ENCODE peak calls at places on chromosomes 7 and 10, in five cellular contexts. X, F, W, M and N are unnamed samples.

GRCh38 chr7:91212592-91212991 is 51.6 kb upstream of the FZD1 start:
- DNase-seq in X (no peak), F (peak; percentile 62), W (no peak), M (peak; percentile 44), N (peak; percentile 48)

GRCh38 chr10:30437039-30437781 is 3.2 kb downstream of the MAP3K8 start:
- DNase-seq in X (peak; percentile 17), F (peak; percentile 84), W (no peak), M (peak; percentile 81), N (peak; percentile 73)

GRCh38 chr10:71684356-71685173 is 35.0 kb downstream of the C10orf105 start:
- DNase-seq in X (peak; percentile 55), F (no peak), W (no peak), M (no peak), N (no peak)

GRCh38 chr7:49670991-49671390 is 102.4 kb upstream of the VWC2 start:
- DNase-seq in X (no peak), F (no peak), W (no peak), M (peak; percentile 1), N (peak; percentile 1)

GRCh38 chr10:22705534-22705933 is 8.8 kb downstream of the PIP4K2A start:
- DNase-seq in X (no peak), F (no peak), W (no peak), M (no peak), N (no peak)

GRCh38 chr7:44969049-44969700 is 9.6 kb downstream of the MYO1G start:
- DNase-seq in X (no peak), F (no peak), W (no peak), M (no peak), N (no peak)

GRCh38 chr10:74917481-74918077 is 91.2 kb downstream of the KAT6B start:
- DNase-seq in X (no peak), F (peak; percentile 82), W (no peak), M (peak; percentile 76), N (peak; percentile 88)

GRCh38 chr10:27661511-27662286 is 83.9 kb downstream of the MKX start:
- DNase-seq in X (no peak), F (no peak), W (no peak), M (peak; percentile 61), N (peak; percentile 7)

GRCh38 chr10:72259491-72260214 is 14.1 kb upstream of the DDIT4 start:
- DNase-seq in X (no peak), F (peak; percentile 81), W (no peak), M (peak; percentile 88), N (peak; percentile 74)

GRCh38 chr7:95028683-95029082 is 121.3 kb downstream of the PPP1R9A start:
- DNase-seq in X (no peak), F (no peak), W (no peak), M (no peak), N (no peak)

GRCh38 chr10:20623561-20623960 is 273.6 kb downstream of the NEBL start:
- DNase-seq in X (no peak), F (no peak), W (no peak), M (no peak), N (no peak)

GRCh38 chr10:80165173-80165572 is 32.6 kb downstream of the PLAC9 start:
- DNase-seq in X (no peak), F (peak; percentile 60), W (no peak), M (peak; percentile 56), N (peak; percentile 73)

GRCh38 chr10:84540022-84540616 is 211.7 kb downstream of the CCSER2 start:
- DNase-seq in X (no peak), F (peak; percentile 75), W (no peak), M (peak; percentile 70), N (peak; percentile 93)

GRCh38 chr10:12540341-12540781 is 191.0 kb downstream of the CAMK1D start:
- DNase-seq in X (no peak), F (no peak), W (no peak), M (peak; percentile 5), N (no peak)

GRCh38 chr10:99598781-99599481 is 21.3 kb downstream of the SLC25A28 start:
- DNase-seq in X (no peak), F (no peak), W (no peak), M (peak; percentile 24), N (peak; percentile 4)

GRCh38 chr10:71367279-71367678 is 29.4 kb upstream of the CDH23 start:
- DNase-seq in X (peak; percentile 14), F (no peak), W (no peak), M (peak; percentile 17), N (no peak)

GRCh38 chr7:131010029-131010705 is 276.2 kb upstream of the KLF14 start:
- DNase-seq in X (peak; percentile 46), F (no peak), W (no peak), M (no peak), N (no peak)

GRCh38 chr7:40800771-40801170 is 666.0 kb downstream of the SUGCT start:
- DNase-seq in X (no peak), F (no peak), W (no peak), M (no peak), N (no peak)

GRCh38 chr7:114317450-114318098 is 97.0 kb upstream of the FOXP2 start:
- DNase-seq in X (no peak), F (no peak), W (no peak), M (no peak), N (no peak)

GRCh38 chr7:47581442-47581820 is 480 bp downstream of the TNS3 start:
- DNase-seq in X (no peak), F (peak; percentile 19), W (no peak), M (no peak), N (peak; percentile 18)

GRCh38 chr7:47579458-47579857 is 2.5 kb downstream of the TNS3 start:
- DNase-seq in X (no peak), F (peak; percentile 24), W (no peak), M (no peak), N (no peak)

GRCh38 chr7:47580811-47581331 is 1.0 kb downstream of the TNS3 start:
- DNase-seq in X (no peak), F (peak; percentile 32), W (no peak), M (no peak), N (no peak)

GRCh38 chr7:47578581-47579270 is 3.2 kb downstream of the TNS3 start:
- DNase-seq in X (no peak), F (peak; percentile 82), W (no peak), M (peak; percentile 69), N (no peak)

GRCh38 chr7:47580175-47580701 is 1.7 kb downstream of the TNS3 start:
- DNase-seq in X (no peak), F (peak; percentile 38), W (no peak), M (no peak), N (peak; percentile 66)
- H3K4me3 ChIP-seq in X (no peak overlapping the region), F (peak overlapping the region; percentile 93), W (no peak overlapping the region), M (peak overlapping the region; percentile 60), N (peak overlapping the region; percentile 92)

GRCh38 chr7:39468841-39469240 is 97.4 kb upstream of the YAE1 start:
- DNase-seq in X (no peak), F (no peak), W (no peak), M (no peak), N (no peak)
- H3K4me3 ChIP-seq in X (no peak overlapping the region), F (no peak overlapping the region), W (no peak overlapping the region), M (no peak overlapping the region), N (no peak overlapping the region)

GRCh38 chr7:151083071-151083823 is at the start of gene TMUB1:
- DNase-seq in X (peak; percentile 74), F (no peak), W (peak; percentile 89), M (peak; percentile 43), N (peak; percentile 61)

GRCh38 chr7:151086802-151087246 is 549 bp downstream of the AGAP3 start:
- DNase-seq in X (peak; percentile 22), F (no peak), W (no peak), M (peak; percentile 46), N (peak; percentile 47)

GRCh38 chr7:151085691-151086620 is at the start of gene AGAP3:
- DNase-seq in X (peak; percentile 73), F (peak; percentile 53), W (no peak), M (peak; percentile 63), N (peak; percentile 81)

GRCh38 chr7:151083824-151084160 is 499 bp upstream of the TMUB1 start:
- DNase-seq in X (no peak), F (no peak), W (no peak), M (no peak), N (no peak)

GRCh38 chr7:151085329-151085690 is 965 bp upstream of the AGAP3 start:
- DNase-seq in X (no peak), F (no peak), W (no peak), M (peak; percentile 40), N (peak; percentile 37)
- H3K4me3 ChIP-seq in X (no peak overlapping the region), F (peak overlapping the region; percentile 67), W (no peak overlapping the region), M (no peak overlapping the region), N (no peak overlapping the region)

GRCh38 chr10:15714847-15715246 is 4.9 kb downstream of the ITGA8 start:
- DNase-seq in X (no peak), F (no peak), W (no peak), M (no peak), N (no peak)
- H3K4me3 ChIP-seq in X (no peak overlapping the region), F (no peak overlapping the region), W (no peak overlapping the region), M (no peak overlapping the region), N (no peak overlapping the region)

DNA sequence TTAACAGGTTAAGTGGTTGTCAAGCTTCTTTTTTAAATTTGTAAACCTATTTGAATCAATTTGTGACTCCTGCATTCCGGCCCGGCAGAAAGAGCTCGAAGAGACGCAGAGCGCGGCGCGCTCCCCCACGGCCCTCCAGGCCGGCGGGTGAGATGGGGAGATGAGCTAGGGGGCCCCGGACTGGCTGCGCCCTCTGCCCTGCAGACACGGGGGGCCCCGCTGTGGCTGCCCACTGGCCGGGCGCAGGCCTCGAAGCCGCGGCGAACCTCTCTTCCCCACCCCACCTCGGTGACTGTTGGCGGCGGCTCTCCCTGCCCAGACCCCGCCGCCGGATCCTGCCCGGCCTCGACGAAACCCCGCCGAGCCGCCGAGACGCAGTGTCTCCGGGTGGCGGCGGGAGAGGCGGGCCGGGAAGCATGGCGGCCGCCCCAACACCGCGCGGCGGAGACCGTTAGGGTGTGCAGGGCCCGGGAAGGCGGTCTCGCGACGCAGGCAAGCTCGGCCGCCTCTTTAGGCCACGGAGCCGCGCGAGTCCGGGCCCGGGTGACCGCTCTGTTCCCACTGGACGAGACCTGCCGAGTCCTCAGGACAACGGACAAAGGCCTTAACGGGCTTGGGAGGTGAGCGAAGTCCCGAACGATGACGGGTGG is 24.1 kb downstream of the NUP42 start:
- DNase-seq in X (no peak), F (no peak), W (no peak), M (no peak), N (no peak)
- H3K4me3 ChIP-seq in X (no peak overlapping the region), F (no peak overlapping the region), W (no peak overlapping the region), M (no peak overlapping the region), N (no peak overlapping the region)

DNA sequence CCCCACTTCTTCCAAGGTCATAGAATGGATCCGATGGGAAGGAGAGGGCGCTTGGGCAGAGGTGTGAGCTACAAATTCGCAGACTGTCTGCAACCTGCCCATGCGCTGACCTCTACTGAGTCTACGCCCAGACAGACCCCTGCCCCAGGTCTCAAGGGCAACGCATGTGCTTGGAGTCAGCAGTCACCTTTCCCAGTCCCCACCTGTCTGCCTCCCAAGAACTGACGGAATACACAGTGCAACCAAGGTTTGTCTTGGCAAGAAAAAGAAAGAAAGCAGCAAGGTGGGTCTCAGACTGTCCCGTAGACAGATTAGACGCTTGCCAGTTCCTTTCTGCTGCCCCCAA is 74.3 kb downstream of the CALN1 start:
- DNase-seq in X (no peak), F (no peak), W (no peak), M (no peak), N (no peak)
- H3K4me3 ChIP-seq in X (no peak overlapping the region), F (no peak overlapping the region), W (no peak overlapping the region), M (no peak overlapping the region), N (no peak overlapping the region)

GRCh38 chr10:33542747-33543505 is 208.5 kb upstream of the NRP1 start:
- DNase-seq in X (no peak), F (peak; percentile 37), W (no peak), M (peak; percentile 43), N (peak; percentile 5)
- H3K4me3 ChIP-seq in X (no peak overlapping the region), F (no peak overlapping the region), W (no peak overlapping the region), M (no peak overlapping the region), N (no peak overlapping the region)